ENCODE peak calls at places on chromosomes 7 and 10, in eight cellular contexts. J is activated naive CD8-positive, alpha-beta T cell treated with anti-CD3 and anti-CD28 coated beads for 36 hours; G is cardiac fibroblast; D is HS-27A; X is epithelial cell of prostate; T is AML-193; L is stimulated activated CD4-positive, alpha-beta T cell treated with anti-CD3 and anti-CD28 coated beads, TNF-alpha, amount 100 ng/mL, for 48 hours; E is fibroblast of pulmonary artery. H is an unnamed sample.

GRCh38 chr7:40455485-40455884 is 320.7 kb downstream of the SUGCT start:
- DNase-seq in J (no peak), G (peak; percentile 47), D (no peak), X (no peak), T (peak; percentile 65), L (no peak), E (peak; percentile 73), H (no peak)

GRCh38 chr10:126223512-126224067 is 164.7 kb downstream of the ADAM12 start:
- DNase-seq in J (no peak), G (no peak), D (no peak), X (no peak), T (no peak), L (no peak), E (no peak), H (no peak)

GRCh38 chr7:139767561-139767982 is 10.2 kb downstream of the HIPK2 start:
- DNase-seq in J (no peak), G (peak; percentile 42), D (no peak), X (no peak), T (peak; percentile 89), L (no peak), E (peak; percentile 42), H (no peak)

GRCh38 chr10:112383325-112383724 is 9.4 kb downstream of the ACSL5 start:
- DNase-seq in J (no peak), G (peak; percentile 53), D (no peak), X (no peak), T (no peak), L (no peak), E (peak; percentile 74), H (no peak)

GRCh38 chr7:155459867-155460461 is 2.0 kb downstream of the EN2 start:
- DNase-seq in J (no peak), G (no peak), D (no peak), X (no peak), T (no peak), L (no peak), E (no peak), H (no peak)

GRCh38 chr10:119449760-119450461 is 92.6 kb downstream of the RGS10 start:
- DNase-seq in J (no peak), G (peak; percentile 97), D (peak; percentile 1), X (no peak), T (no peak), L (no peak), E (peak; percentile 80), H (no peak)

GRCh38 chr7:15557186-15557585 is 4.6 kb downstream of the AGMO start:
- DNase-seq in J (no peak), G (peak; percentile 40), D (no peak), X (no peak), T (no peak), L (no peak), E (no peak), H (no peak)

GRCh38 chr7:33807779-33808482 is 97.4 kb upstream of the BMPER start:
- DNase-seq in J (peak; percentile 4), G (peak; percentile 94), D (peak; percentile 71), X (peak; percentile 98), T (no peak), L (no peak), E (peak; percentile 81), H (no peak)

GRCh38 chr10:28283251-28283650 is 19.6 kb downstream of the MPP7 start:
- DNase-seq in J (no peak), G (no peak), D (no peak), X (no peak), T (no peak), L (no peak), E (no peak), H (no peak)

GRCh38 chr10:84593546-84593945 is 265.2 kb downstream of the CCSER2 start:
- DNase-seq in J (no peak), G (no peak), D (no peak), X (no peak), T (no peak), L (no peak), E (no peak), H (no peak)

H was measured in T-helper 2 cell.